ENCODE peak calls at places on chromosomes 4 and X, in nine cellular contexts. F is SK-N-SH, P is PC-3, G is neural progenitor cell, Z is GM23338, E is GM23248, O is hepatocyte, L is MM.1S, J is HCT116. W is an unnamed sample.

GRCh38 chr4:115360441-115360840 is 247.0 kb upstream of the NDST4 start:
- DNase-seq in F (no peak), P (no peak), G (no peak), Z (no peak), E (peak; percentile 68), O (no peak), L (no peak), J (no peak), W (no peak)

GRCh38 chr4:185567828-185568442 is 32.6 kb upstream of the PDLIM3 start:
- DNase-seq in F (no peak), P (no peak), G (no peak), Z (no peak), E (peak; percentile 38), O (no peak), L (no peak), J (no peak), W (no peak)

GRCh38 chrX:29948653-29949052 is 266.7 kb upstream of the MAGEB2 start:
- DNase-seq in F (no peak), P (peak; percentile 26), G (no peak), Z (no peak), E (no peak), O (no peak), L (no peak), J (no peak), W (no peak)

GRCh38 chr4:47849466-47849865 is 11.6 kb upstream of the CORIN start:
- DNase-seq in F (no peak), P (no peak), G (no peak), Z (no peak), E (no peak), O (no peak), L (no peak), J (no peak), W (no peak)

GRCh38 chrX:133645977-133646750 is 230.9 kb upstream of the GPC4 start:
- DNase-seq in F (no peak), P (no peak), G (no peak), Z (no peak), E (peak; percentile 89), O (no peak), L (no peak), J (no peak), W (no peak)

GRCh38 chrX:148574247-148574973 is 74.0 kb downstream of the AFF2 start:
- DNase-seq in F (no peak), P (no peak), G (no peak), Z (no peak), E (peak; percentile 22), O (no peak), L (no peak), J (no peak), W (peak; percentile 69)

GRCh38 chr4:16225996-16226815 is at the start of gene TAPT1:
- DNase-seq in F (peak; percentile 93), P (peak; percentile 63), G (peak; percentile 93), Z (peak; percentile 81), E (peak; percentile 89), O (peak; percentile 92), L (peak; percentile 76), J (no peak), W (peak; percentile 81)

GRCh38 chrX:2837961-2838360 is 9.2 kb downstream of the GYG2 start:
- DNase-seq in F (no peak), P (no peak), G (no peak), Z (no peak), E (no peak), O (no peak), L (no peak), J (no peak), W (no peak)

GRCh38 chrX:103464774-103465117 is 54.5 kb downstream of the RAB40A start:
- DNase-seq in F (peak; percentile 38), P (peak; percentile 88), G (peak; percentile 66), Z (peak; percentile 75), E (peak; percentile 66), O (peak; percentile 82), L (peak; percentile 81), J (peak; percentile 21), W (peak; percentile 55)

GRCh38 chrX:103467156-103467555 is 52.1 kb downstream of the RAB40A start:
- DNase-seq in F (no peak), P (no peak), G (no peak), Z (no peak), E (peak; percentile 26), O (no peak), L (no peak), J (no peak), W (no peak)

GRCh38 chrX:103467870-103468269 is 51.4 kb downstream of the RAB40A start:
- DNase-seq in F (no peak), P (no peak), G (no peak), Z (no peak), E (no peak), O (peak; percentile 15), L (no peak), J (no peak), W (no peak)

GRCh38 chrX:103461156-103461555 is 58.1 kb downstream of the RAB40A start:
- DNase-seq in F (no peak), P (no peak), G (no peak), Z (no peak), E (peak; percentile 44), O (no peak), L (no peak), J (no peak), W (no peak)

DNA sequence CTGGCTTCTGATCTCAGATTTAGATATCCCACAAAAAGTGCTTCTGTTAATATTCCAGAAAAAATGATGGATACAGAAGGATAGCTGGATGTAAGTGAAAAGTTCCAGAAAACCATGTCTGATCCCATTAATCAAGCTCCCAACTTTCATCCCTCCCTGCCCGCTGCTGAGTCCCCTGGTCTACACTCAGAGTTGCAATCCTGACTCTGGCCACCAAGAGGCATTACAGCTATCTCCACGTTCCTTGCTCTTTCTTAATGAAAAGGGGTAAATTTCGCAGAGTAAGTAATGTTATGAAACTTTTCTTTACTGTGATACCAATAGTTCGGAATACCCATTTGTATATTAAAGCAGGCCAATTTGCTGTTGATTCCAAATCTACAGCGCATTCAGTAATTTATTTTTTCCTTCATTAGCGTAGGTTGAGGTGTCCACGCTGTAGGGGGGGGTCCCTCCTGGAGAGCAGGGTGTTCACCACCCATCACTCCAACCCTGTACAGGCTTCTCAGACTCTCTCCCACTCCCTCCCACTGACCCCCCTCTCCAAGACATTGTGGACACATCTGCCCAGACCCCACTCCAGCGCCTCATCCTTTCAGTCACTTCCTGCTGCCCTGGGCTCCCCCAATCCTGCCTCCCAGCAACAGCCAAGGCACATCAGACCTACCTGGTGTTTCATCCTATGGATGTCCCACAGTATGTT is 55.1 kb downstream of the RAB40A start:
- DNase-seq in F (peak; percentile 37), P (peak; percentile 55), G (peak; percentile 54), Z (peak; percentile 67), E (peak; percentile 47), O (peak; percentile 50), L (peak; percentile 36), J (peak; percentile 8), W (peak; percentile 31)
- H2AFZ ChIP-seq in F (no peak overlapping the region), P (peak overlapping the region; percentile 84), G (no peak overlapping the region), Z (no peak overlapping the region), E (no peak overlapping the region), O (no peak overlapping the region), L (peak overlapping the region; percentile 47), J (no peak overlapping the region), W (peak overlapping the region; percentile 93)

DNA sequence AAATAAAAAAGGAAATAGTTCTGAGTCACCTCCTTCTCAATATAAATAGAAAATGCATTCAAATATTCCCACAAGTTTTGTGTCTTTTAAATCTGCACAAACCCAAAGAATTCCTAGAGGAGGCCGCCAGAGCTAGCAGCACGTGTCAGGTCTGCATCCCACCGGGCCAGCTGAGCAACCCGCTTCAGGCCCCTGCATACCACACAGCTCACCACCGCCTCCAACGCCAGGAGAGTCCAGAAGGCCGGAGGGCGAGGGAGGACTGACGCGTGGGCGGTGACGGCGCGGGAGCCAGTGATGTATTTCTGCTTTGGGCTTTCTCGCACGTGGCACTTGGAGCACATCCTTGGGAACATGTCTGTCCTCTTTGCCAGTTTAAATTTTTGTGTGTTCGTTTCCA is 61.9 kb upstream of the CLDN34 start:
- DNase-seq in F (no peak), P (no peak), G (no peak), Z (no peak), E (peak; percentile 33), O (no peak), L (no peak), J (no peak), W (no peak)
- TF ChIP-seq EZH2phosphoT487 in F (no peak), P (no peak), G (no peak), Z (no peak), E (no peak), O (no peak), L (no peak), J (no peak), W (no peak)

DNA sequence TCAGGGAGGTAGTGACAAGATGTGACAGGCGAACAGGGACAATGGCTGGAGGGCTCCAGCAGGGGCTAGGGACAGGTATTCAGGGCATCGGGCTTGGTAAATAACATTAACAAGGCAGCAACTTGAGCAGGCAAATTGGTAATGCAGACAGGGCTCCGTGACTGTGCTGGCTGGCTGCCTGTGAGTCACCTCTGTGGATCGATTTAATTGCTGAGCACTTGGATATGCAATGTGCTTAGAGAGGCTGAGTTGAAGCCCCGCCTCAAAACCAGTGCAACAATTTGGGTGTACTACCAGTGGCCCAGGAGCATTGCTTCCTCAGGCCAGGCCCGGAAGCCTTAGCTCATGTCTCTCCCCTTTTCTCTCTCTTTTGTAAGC is 19.5 kb downstream of the CNGA2 start:
- DNase-seq in F (no peak), P (peak; percentile 59), G (no peak), Z (no peak), E (peak; percentile 88), O (no peak), L (no peak), J (peak; percentile 10), W (no peak)
- H2AFZ ChIP-seq in F (peak overlapping the region; percentile 47), P (no peak overlapping the region), G (no peak overlapping the region), Z (no peak overlapping the region), E (no peak overlapping the region), O (no peak overlapping the region), L (no peak overlapping the region), J (no peak overlapping the region), W (no peak overlapping the region)

GRCh38 chr4:60948008-60948407 is 252.1 kb upstream of the ADGRL3 start:
- DNase-seq in F (no peak), P (peak; percentile 74), G (no peak), Z (no peak), E (no peak), O (no peak), L (no peak), J (no peak), W (no peak)

GRCh38 chr4:60938181-60938580 is 261.9 kb upstream of the ADGRL3 start:
- DNase-seq in F (no peak), P (no peak), G (no peak), Z (no peak), E (no peak), O (no peak), L (peak; percentile 17), J (no peak), W (no peak)

GRCh38 chr4:60938621-60939020 is 261.5 kb upstream of the ADGRL3 start:
- DNase-seq in F (no peak), P (peak; percentile 55), G (no peak), Z (no peak), E (no peak), O (no peak), L (no peak), J (no peak), W (no peak)

GRCh38 chr4:60945641-60946040 is 254.5 kb upstream of the ADGRL3 start:
- DNase-seq in F (no peak), P (peak; percentile 21), G (peak; percentile 17), Z (no peak), E (no peak), O (no peak), L (no peak), J (no peak), W (no peak)

DNA sequence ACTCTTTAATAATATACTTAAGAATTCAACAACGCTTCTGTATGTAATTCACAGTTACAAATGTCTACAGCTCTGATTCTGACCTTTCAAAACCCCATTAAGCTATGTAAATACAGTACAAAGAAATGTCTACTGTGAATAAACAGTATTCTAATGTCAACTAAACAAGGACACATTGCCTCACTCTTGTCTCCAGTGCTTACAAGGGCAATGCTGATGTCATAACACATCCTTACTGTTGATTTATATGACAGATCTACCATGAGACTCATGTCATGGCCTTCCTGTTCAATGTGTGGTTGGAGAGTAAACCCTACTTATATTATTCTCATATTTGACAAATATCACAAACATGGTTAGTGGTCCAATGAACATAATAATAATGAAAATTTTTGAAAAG is 256.1 kb upstream of the ADGRL3 start:
- DNase-seq in F (no peak), P (no peak), G (no peak), Z (no peak), E (no peak), O (no peak), L (no peak), J (no peak), W (no peak)
- TF ChIP-seq EZH2phosphoT487 in F (no peak), P (no peak), G (no peak), Z (no peak), E (no peak), O (no peak), L (no peak), J (no peak), W (no peak)